ENCODE peak calls at places on chromosomes 6 and 20, in five cellular contexts. One of them, this sample, is unnamed. For H3K9me3, the result is how much of the 10 kb centered on the place peaks cover.

GRCh38 chr6:93407186-93407585 is 12.2 kb downstream of the EPHA7 start:
- DNase-seq in upper lobe of right lung: no peak
- DNase-seq in A549: no peak
- DNase-seq in PC-9: no peak
- DNase-seq in IMR-90: no peak
- DNase-seq in this sample: no peak

GRCh38 chr6:44225579-44226325 is 2.4 kb downstream of the SLC29A1 start:
- DNase-seq in upper lobe of right lung: no peak
- DNase-seq in A549: no peak
- DNase-seq in PC-9: peak
- DNase-seq in IMR-90: no peak
- DNase-seq in this sample: no peak

GRCh38 chr6:156890627-156891300 is 113.6 kb downstream of the ARID1B start:
- DNase-seq in upper lobe of right lung: no peak
- DNase-seq in A549: no peak
- DNase-seq in PC-9: no peak
- DNase-seq in IMR-90: peak
- DNase-seq in this sample: no peak

GRCh38 chr20:46408281-46408731 is 1.9 kb upstream of the ELMO2 start:
- DNase-seq in upper lobe of right lung: no peak
- DNase-seq in A549: no peak
- DNase-seq in PC-9: peak
- DNase-seq in IMR-90: no peak
- DNase-seq in this sample: no peak

GRCh38 chr6:146041282-146041681 is 12.4 kb downstream of the GRM1 start:
- DNase-seq in upper lobe of right lung: no peak
- DNase-seq in A549: peak
- DNase-seq in PC-9: no peak
- DNase-seq in IMR-90: no peak
- DNase-seq in this sample: no peak

GRCh38 chr20:24781061-24781980 is 167.7 kb upstream of the CST7 start:
- DNase-seq in upper lobe of right lung: peak
- DNase-seq in A549: peak
- DNase-seq in PC-9: no peak
- DNase-seq in IMR-90: peak
- DNase-seq in this sample: no peak

GRCh38 chr20:11686900-11687543 is 230.7 kb upstream of the BTBD3 start:
- DNase-seq in upper lobe of right lung: peak
- DNase-seq in A549: no peak
- DNase-seq in PC-9: no peak
- DNase-seq in IMR-90: peak
- DNase-seq in this sample: no peak

GRCh38 chr6:170253910-170254269 is 37.0 kb downstream of the DLL1 start:
- DNase-seq in upper lobe of right lung: no peak
- DNase-seq in A549: no peak
- DNase-seq in PC-9: no peak
- DNase-seq in IMR-90: no peak
- DNase-seq in this sample: no peak

GRCh38 chr6:34806738-34807453 is 15.0 kb downstream of the BLTP3A start:
- DNase-seq in upper lobe of right lung: no peak
- DNase-seq in A549: no peak
- DNase-seq in PC-9: peak
- DNase-seq in IMR-90: peak
- DNase-seq in this sample: no peak

GRCh38 chr20:43840382-43841070 is 74.1 kb upstream of the TOX2 start:
- DNase-seq in upper lobe of right lung: no peak
- DNase-seq in A549: peak
- DNase-seq in PC-9: no peak
- DNase-seq in IMR-90: peak
- DNase-seq in this sample: no peak

GRCh38 chr20:8860011-8860495 is 208.8 kb upstream of the PLCB4 start:
- DNase-seq in upper lobe of right lung: no peak
- DNase-seq in A549: peak
- DNase-seq in PC-9: peak
- DNase-seq in IMR-90: peak
- DNase-seq in this sample: peak

GRCh38 chr6:35165630-35166071 is 24.5 kb upstream of the TCP11 start:
- DNase-seq in upper lobe of right lung: no peak
- DNase-seq in A549: peak
- DNase-seq in PC-9: peak
- DNase-seq in IMR-90: peak
- DNase-seq in this sample: no peak

GRCh38 chr6:150676339-150676738 is 76.7 kb downstream of the PLEKHG1 start:
- DNase-seq in upper lobe of right lung: no peak
- DNase-seq in A549: no peak
- DNase-seq in PC-9: no peak
- DNase-seq in IMR-90: no peak
- DNase-seq in this sample: no peak

GRCh38 chr6:75418233-75418632 is 75.4 kb downstream of the FILIP1 start:
- DNase-seq in upper lobe of right lung: no peak
- DNase-seq in A549: peak
- DNase-seq in PC-9: no peak
- DNase-seq in IMR-90: no peak
- DNase-seq in this sample: no peak

GRCh38 chr6:22184371-22184770 is 112.5 kb downstream of the PRL start:
- DNase-seq in upper lobe of right lung: no peak
- DNase-seq in A549: no peak
- DNase-seq in PC-9: no peak
- DNase-seq in IMR-90: no peak
- DNase-seq in this sample: no peak

GRCh38 chr6:41039060-41039998 is at the start of gene UNC5CL:
- DNase-seq in upper lobe of right lung: peak
- DNase-seq in A549: peak
- DNase-seq in PC-9: peak
- DNase-seq in IMR-90: no peak
- DNase-seq in this sample: no peak

GRCh38 chr20:1376007-1376406 is 16.8 kb downstream of the FKBP1A start:
- DNase-seq in upper lobe of right lung: no peak
- DNase-seq in A549: no peak
- DNase-seq in PC-9: no peak
- DNase-seq in IMR-90: no peak
- DNase-seq in this sample: no peak

GRCh38 chr20:11891081-11891826 is 26.4 kb upstream of the BTBD3 start:
- DNase-seq in upper lobe of right lung: peak
- DNase-seq in A549: peak
- DNase-seq in PC-9: no peak
- DNase-seq in IMR-90: peak
- DNase-seq in this sample: no peak

GRCh38 chr20:59787186-59787890 is 146.1 kb downstream of the SYCP2 start:
- DNase-seq in upper lobe of right lung: no peak
- DNase-seq in A549: no peak
- DNase-seq in PC-9: no peak
- DNase-seq in IMR-90: no peak
- DNase-seq in this sample: no peak

GRCh38 chr20:16476032-16476431 is 97.2 kb downstream of the KIF16B start:
- DNase-seq in upper lobe of right lung: no peak
- DNase-seq in A549: peak
- DNase-seq in PC-9: peak
- DNase-seq in IMR-90: peak
- DNase-seq in this sample: no peak
- TF ChIP-seq CTCF in upper lobe of right lung: peak
- TF ChIP-seq CTCF in A549: peak
- TF ChIP-seq CTCF in PC-9: peak
- TF ChIP-seq CTCF in IMR-90: peak
- TF ChIP-seq CTCF in this sample: peak

GRCh38 chr6:87257565-87257964 is 64.8 kb upstream of the SMIM8 start:
- DNase-seq in upper lobe of right lung: no peak
- DNase-seq in A549: no peak
- DNase-seq in PC-9: no peak
- DNase-seq in IMR-90: no peak
- DNase-seq in this sample: no peak
- H3K9me3 ChIP-seq in upper lobe of right lung: under half
- H3K9me3 ChIP-seq in A549: under half
- H3K9me3 ChIP-seq in PC-9: under half
- H3K9me3 ChIP-seq in IMR-90: under half
- H3K9me3 ChIP-seq in this sample: under half

DNA sequence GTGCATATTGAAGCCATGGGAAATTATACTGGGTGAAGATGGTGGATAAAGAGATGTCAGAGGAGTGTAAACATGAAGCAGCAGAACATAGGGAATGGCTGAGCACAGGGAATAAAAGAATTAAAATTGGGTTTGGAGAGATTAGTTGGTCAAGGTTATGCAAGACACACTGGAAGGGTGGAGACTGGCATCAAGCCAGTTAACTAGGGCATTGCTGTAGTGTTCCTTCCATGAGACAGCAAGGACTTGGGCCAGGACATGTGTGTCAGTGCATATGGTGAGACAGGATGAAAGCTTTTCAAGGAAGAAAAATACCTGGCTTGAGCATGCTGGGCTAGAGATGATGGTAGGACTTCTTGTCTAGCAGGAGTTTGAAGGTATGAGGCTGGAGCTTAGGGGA is 14.7 kb upstream of the TMEM170B start:
- DNase-seq in upper lobe of right lung: no peak
- DNase-seq in A549: no peak
- DNase-seq in PC-9: no peak
- DNase-seq in IMR-90: no peak
- DNase-seq in this sample: no peak
- TF ChIP-seq CTCF in upper lobe of right lung: no peak
- TF ChIP-seq CTCF in A549: no peak
- TF ChIP-seq CTCF in PC-9: no peak
- TF ChIP-seq CTCF in IMR-90: no peak
- TF ChIP-seq CTCF in this sample: no peak

GRCh38 chr20:62117362-62117646 is 5.0 kb upstream of the LSM14B start:
- DNase-seq in upper lobe of right lung: no peak
- DNase-seq in A549: no peak
- DNase-seq in PC-9: no peak
- DNase-seq in IMR-90: no peak
- DNase-seq in this sample: no peak

GRCh38 chr20:62114894-62115293 is 7.4 kb upstream of the LSM14B start:
- DNase-seq in upper lobe of right lung: no peak
- DNase-seq in A549: no peak
- DNase-seq in PC-9: no peak
- DNase-seq in IMR-90: no peak
- DNase-seq in this sample: no peak

GRCh38 chr20:62111148-62111547 is 11.1 kb upstream of the LSM14B start:
- DNase-seq in upper lobe of right lung: no peak
- DNase-seq in A549: no peak
- DNase-seq in PC-9: no peak
- DNase-seq in IMR-90: no peak
- DNase-seq in this sample: no peak

GRCh38 chr20:62116558-62117361 is 5.5 kb upstream of the LSM14B start:
- DNase-seq in upper lobe of right lung: no peak
- DNase-seq in A549: no peak
- DNase-seq in PC-9: no peak
- DNase-seq in IMR-90: no peak
- DNase-seq in this sample: no peak

GRCh38 chr20:62112368-62112767 is 9.9 kb upstream of the LSM14B start:
- DNase-seq in upper lobe of right lung: no peak
- DNase-seq in A549: no peak
- DNase-seq in PC-9: no peak
- DNase-seq in IMR-90: no peak
- DNase-seq in this sample: no peak
- H3K9me3 ChIP-seq in upper lobe of right lung: under half
- H3K9me3 ChIP-seq in A549: half or more
- H3K9me3 ChIP-seq in PC-9: under half
- H3K9me3 ChIP-seq in IMR-90: under half
- H3K9me3 ChIP-seq in this sample: half or more

GRCh38 chr6:52231411-52232127 is 12.7 kb downstream of the IL17F start:
- DNase-seq in upper lobe of right lung: no peak
- DNase-seq in A549: no peak
- DNase-seq in PC-9: no peak
- DNase-seq in IMR-90: no peak
- DNase-seq in this sample: no peak

GRCh38 chr6:52232990-52233389 is 11.3 kb downstream of the IL17F start:
- DNase-seq in upper lobe of right lung: no peak
- DNase-seq in A549: no peak
- DNase-seq in PC-9: no peak
- DNase-seq in IMR-90: no peak
- DNase-seq in this sample: no peak

GRCh38 chr6:52230685-52231084 is 13.6 kb downstream of the IL17F start:
- DNase-seq in upper lobe of right lung: no peak
- DNase-seq in A549: no peak
- DNase-seq in PC-9: no peak
- DNase-seq in IMR-90: no peak
- DNase-seq in this sample: no peak

GRCh38 chr6:52233975-52234823 is 10.1 kb downstream of the IL17F start:
- DNase-seq in upper lobe of right lung: no peak
- DNase-seq in A549: peak
- DNase-seq in PC-9: peak
- DNase-seq in IMR-90: peak
- DNase-seq in this sample: peak
- TF ChIP-seq CTCF in upper lobe of right lung: peak
- TF ChIP-seq CTCF in A549: peak
- TF ChIP-seq CTCF in PC-9: peak
- TF ChIP-seq CTCF in IMR-90: peak
- TF ChIP-seq CTCF in this sample: peak

GRCh38 chr20:62097881-62098407 is 24.3 kb upstream of the LSM14B start:
- DNase-seq in upper lobe of right lung: no peak
- DNase-seq in A549: no peak
- DNase-seq in PC-9: no peak
- DNase-seq in IMR-90: no peak
- DNase-seq in this sample: no peak

GRCh38 chr20:62101078-62101477 is 21.2 kb upstream of the LSM14B start:
- DNase-seq in upper lobe of right lung: no peak
- DNase-seq in A549: no peak
- DNase-seq in PC-9: no peak
- DNase-seq in IMR-90: no peak
- DNase-seq in this sample: no peak

GRCh38 chr20:62096421-62097380 is 25.6 kb upstream of the LSM14B start:
- DNase-seq in upper lobe of right lung: no peak
- DNase-seq in A549: no peak
- DNase-seq in PC-9: no peak
- DNase-seq in IMR-90: no peak
- DNase-seq in this sample: no peak
- H3K9me3 ChIP-seq in upper lobe of right lung: under half
- H3K9me3 ChIP-seq in A549: under half
- H3K9me3 ChIP-seq in PC-9: under half
- H3K9me3 ChIP-seq in IMR-90: under half
- H3K9me3 ChIP-seq in this sample: half or more